ENCODE peak calls at places on chromosomes 16 and 17, in six cellular contexts. V is ELR; J is NCI-H1105 treated with DMSO at 0.1 percent for 48 hours; P is HuH-7; G is activated naive CD4-positive, alpha-beta T cell treated with anti-CD3 and anti-CD28 coated beads for 36 hours; E is EL. B is an unnamed sample.

GRCh38 chr16:22937169-22937568 is 123.2 kb downstream of the HS3ST2 start:
- DNase-seq in V (no peak), E (no peak), P (no peak), G (no peak), J (no peak), B (no peak)

GRCh38 chr17:36697907-36698526 is 96.6 kb downstream of the MRM1 start:
- DNase-seq in G (no peak), V (peak), P (peak), J (no peak), E (no peak), B (peak)

GRCh38 chr17:22266231-22266630 is 573.9 kb downstream of the KCNJ18 start:
- DNase-seq in P (no peak), E (no peak), V (no peak), J (no peak), G (no peak), B (peak)

GRCh38 chr17:22217135-22217534 is 524.8 kb downstream of the KCNJ18 start:
- DNase-seq in P (no peak), V (no peak), J (no peak), E (no peak), G (no peak), B (no peak)

GRCh38 chr17:80452173-80452915 is 24.1 kb downstream of the NPTX1 start:
- DNase-seq in E (no peak), P (no peak), J (no peak), G (no peak), V (no peak), B (no peak)

GRCh38 chr17:40349477-40350409 is 14.8 kb downstream of the GJD3 start:
- DNase-seq in J (no peak), G (no peak), P (no peak), E (no peak), V (peak), B (no peak)

GRCh38 chr16:77374384-77374783 is 60.5 kb downstream of the ADAMTS18 start:
- DNase-seq in E (no peak), J (peak), G (no peak), P (no peak), V (no peak), B (no peak)

GRCh38 chr16:89658221-89658879 is 714 bp downstream of the SPATA33 start:
- DNase-seq in G (no peak), V (peak), E (peak), P (peak), J (no peak), B (peak)

GRCh38 chr16:4052096-4052495 is 64.1 kb downstream of the ADCY9 start:
- DNase-seq in G (no peak), J (no peak), E (no peak), P (no peak), V (no peak), B (no peak)

GRCh38 chr17:76234354-76234679 is 6.0 kb downstream of the RNF157 start:
- DNase-seq in P (no peak), E (no peak), J (no peak), G (no peak), V (peak), B (peak)

B was measured in K562.